ENCODE peak calls at places on chromosome 5, in four cellular contexts. V is nephron progenitor cell, U is cardiac fibroblast, F is choroid plexus epithelial cell. R is an unnamed sample.
A peak's percentile ranks its signal among the peaks of the same experiment; 100 is the strongest.

GRCh38 chr5:37146896-37147295 is 102.3 kb downstream of the CPLANE1 start:
- DNase-seq in U (no peak), V (no peak), F (no peak), R (no peak)

GRCh38 chr5:1315709-1316587 is 21.1 kb upstream of the TERT start:
- DNase-seq in V (peak; percentile 5), U (peak; percentile 7), F (peak; percentile 30), R (no peak)

GRCh38 chr5:125679522-125679921 is 743.7 kb upstream of the GRAMD2B start:
- DNase-seq in V (no peak), U (no peak), F (no peak), R (no peak)

GRCh38 chr5:160333726-160334125 is 21.4 kb upstream of the CCNJL start:
- DNase-seq in V (no peak), U (peak; percentile 21), F (peak; percentile 81), R (no peak)

GRCh38 chr5:6398570-6399230 is 20.4 kb upstream of the MED10 start:
- DNase-seq in F (no peak), U (no peak), V (no peak), R (peak; percentile 57)

GRCh38 chr5:65086234-65086886 is 317.6 kb downstream of the CWC27 start:
- DNase-seq in F (no peak), V (peak; percentile 9), U (no peak), R (no peak)

GRCh38 chr5:169979871-169980270 is 424 bp downstream of the INSYN2B start:
- DNase-seq in V (no peak), U (peak; percentile 33), F (peak; percentile 35), R (no peak)

GRCh38 chr5:180704362-180704761 is 35.5 kb downstream of the OR2Y1 start:
- DNase-seq in V (no peak), F (peak; percentile 32), U (no peak), R (no peak)

GRCh38 chr5:180153991-180154390 is 55.0 kb downstream of the RASGEF1C start:
- DNase-seq in F (no peak), U (no peak), V (no peak), R (peak; percentile 16)

GRCh38 chr5:180101451-180102105 is 30.0 kb upstream of the RNF130 start:
- DNase-seq in V (no peak), F (no peak), U (no peak), R (no peak)

GRCh38 chr5:21680196-21680595 is 1172.9 kb downstream of the CDH12 start:
- DNase-seq in F (peak; percentile 83), V (no peak), U (peak; percentile 65), R (no peak)

GRCh38 chr5:119031047-119031886 is 39.6 kb upstream of the DMXL1 start:
- DNase-seq in V (no peak), U (no peak), F (no peak), R (no peak)

GRCh38 chr5:59617186-59617771 is 276.2 kb downstream of the PDE4D start:
- DNase-seq in F (no peak), V (no peak), U (no peak), R (no peak)

GRCh38 chr5:78705826-78706225 is 57.3 kb upstream of the LHFPL2 start:
- DNase-seq in V (no peak), F (no peak), U (no peak), R (no peak)

GRCh38 chr5:657570-657969 is 35.6 kb downstream of the TPPP start:
- DNase-seq in F (peak; percentile 97), U (peak; percentile 63), V (no peak), R (no peak)

GRCh38 chr5:137201876-137202275 is 297.2 kb downstream of the SPOCK1 start:
- DNase-seq in F (peak; percentile 33), U (peak; percentile 88), V (no peak), R (peak; percentile 71)

GRCh38 chr5:580436-580835 is 31.7 kb upstream of the CEP72 start:
- DNase-seq in U (no peak), F (no peak), V (no peak), R (no peak)

GRCh38 chr5:65742565-65743231 is 20.7 kb downstream of the NLN start:
- DNase-seq in U (peak; percentile 83), V (no peak), F (peak; percentile 85), R (no peak)

GRCh38 chr5:33788922-33789321 is 102.9 kb downstream of the ADAMTS12 start:
- DNase-seq in F (peak; percentile 97), V (no peak), U (peak; percentile 80), R (no peak)

GRCh38 chr5:126544087-126544740 is 50.8 kb downstream of the ALDH7A1 start:
- DNase-seq in U (peak; percentile 57), V (peak; percentile 19), F (peak; percentile 74), R (no peak)

GRCh38 chr5:149172261-149172660 is 31.0 kb downstream of the ABLIM3 start:
- DNase-seq in U (peak; percentile 43), F (peak; percentile 79), V (no peak), R (no peak)

GRCh38 chr5:10635257-10635860 is 71.5 kb downstream of the ANKRD33B start:
- DNase-seq in F (peak; percentile 40), U (no peak), V (no peak), R (no peak)

GRCh38 chr5:78972654-78973428 is 12.3 kb downstream of the ARSB start:
- DNase-seq in U (peak; percentile 84), V (no peak), F (peak; percentile 63), R (no peak)

GRCh38 chr5:123155511-123155923 is 66.5 kb downstream of the PRDM6 start:
- DNase-seq in V (no peak), U (no peak), F (no peak), R (no peak)

GRCh38 chr5:95417971-95418370 is 26.8 kb downstream of the FAM81B start:
- DNase-seq in F (peak; percentile 6), U (no peak), V (no peak), R (no peak)

GRCh38 chr5:88203977-88204735 is 64.5 kb downstream of the TMEM161B start:
- DNase-seq in V (no peak), U (no peak), F (peak; percentile 14), R (no peak)

GRCh38 chr5:82265052-82265451 is 13.1 kb downstream of the RPS23 start:
- DNase-seq in V (no peak), F (no peak), U (peak; percentile 62), R (no peak)

GRCh38 chr5:149853701-149854100 is 90.9 kb downstream of the PDE6A start:
- DNase-seq in F (no peak), U (no peak), V (no peak), R (no peak)

GRCh38 chr5:136137497-136138220 is 5.0 kb downstream of the SMAD5 start:
- DNase-seq in V (no peak), F (no peak), U (no peak), R (no peak)

GRCh38 chr5:176501333-176501732 is 35.9 kb downstream of the RNF44 start:
- DNase-seq in V (no peak), U (peak; percentile 65), F (peak; percentile 88), R (no peak)

GRCh38 chr5:59222687-59223511 is 640.0 kb downstream of the RAB3C start:
- DNase-seq in F (peak; percentile 39), U (no peak), V (no peak), R (no peak)

GRCh38 chr5:107486489-107486888 is 184.2 kb downstream of the EFNA5 start:
- DNase-seq in F (peak; percentile 78), U (peak; percentile 40), V (no peak), R (no peak)

GRCh38 chr5:37249820-37250175 is 622 bp upstream of the CPLANE1 start:
- DNase-seq in U (no peak), F (no peak), V (no peak), R (no peak)

GRCh38 chr5:57037355-57037754 is 85.4 kb upstream of the MIER3 start:
- DNase-seq in U (no peak), V (no peak), F (peak; percentile 4), R (no peak)

GRCh38 chr5:4442221-4442620 is 697.9 kb upstream of the ADAMTS16 start:
- DNase-seq in F (no peak), V (no peak), U (no peak), R (no peak)

GRCh38 chr5:127926974-127927373 is 156.6 kb upstream of the SLC12A2 start:
- DNase-seq in U (no peak), F (no peak), V (no peak), R (no peak)

GRCh38 chr5:127923804-127924570 is 159.6 kb upstream of the SLC12A2 start:
- DNase-seq in F (no peak), U (no peak), V (no peak), R (no peak)

GRCh38 chr5:127925916-127926315 is 157.7 kb upstream of the SLC12A2 start:
- DNase-seq in V (no peak), U (no peak), F (peak; percentile 25), R (no peak)

GRCh38 chr5:127922603-127923002 is 161.0 kb upstream of the SLC12A2 start:
- DNase-seq in U (no peak), F (no peak), V (no peak), R (no peak)

DNA sequence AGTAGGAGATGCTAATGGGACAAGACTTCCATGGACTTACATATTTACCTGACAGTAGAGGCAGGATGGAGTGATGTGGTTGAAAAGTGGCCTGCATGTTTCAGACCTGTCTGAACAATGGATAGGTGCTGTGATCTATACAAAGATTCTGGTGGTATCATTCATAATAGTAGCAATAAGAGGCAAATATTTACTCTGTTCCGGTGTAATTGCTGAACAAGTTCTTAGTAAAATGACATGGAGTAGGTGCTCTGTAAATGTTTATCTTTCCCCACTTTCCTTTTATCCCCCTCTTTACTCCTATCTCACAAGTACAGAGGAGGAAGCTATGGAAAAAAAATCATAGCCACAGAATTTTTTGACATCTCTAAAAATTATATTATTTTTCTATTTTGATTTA is 159.0 kb upstream of the SLC12A2 start:
- DNase-seq in V (no peak), F (no peak), U (no peak), R (no peak)
- TF ChIP-seq CTCF in V (no peak), F (no peak), U (no peak), R (no peak)

DNA sequence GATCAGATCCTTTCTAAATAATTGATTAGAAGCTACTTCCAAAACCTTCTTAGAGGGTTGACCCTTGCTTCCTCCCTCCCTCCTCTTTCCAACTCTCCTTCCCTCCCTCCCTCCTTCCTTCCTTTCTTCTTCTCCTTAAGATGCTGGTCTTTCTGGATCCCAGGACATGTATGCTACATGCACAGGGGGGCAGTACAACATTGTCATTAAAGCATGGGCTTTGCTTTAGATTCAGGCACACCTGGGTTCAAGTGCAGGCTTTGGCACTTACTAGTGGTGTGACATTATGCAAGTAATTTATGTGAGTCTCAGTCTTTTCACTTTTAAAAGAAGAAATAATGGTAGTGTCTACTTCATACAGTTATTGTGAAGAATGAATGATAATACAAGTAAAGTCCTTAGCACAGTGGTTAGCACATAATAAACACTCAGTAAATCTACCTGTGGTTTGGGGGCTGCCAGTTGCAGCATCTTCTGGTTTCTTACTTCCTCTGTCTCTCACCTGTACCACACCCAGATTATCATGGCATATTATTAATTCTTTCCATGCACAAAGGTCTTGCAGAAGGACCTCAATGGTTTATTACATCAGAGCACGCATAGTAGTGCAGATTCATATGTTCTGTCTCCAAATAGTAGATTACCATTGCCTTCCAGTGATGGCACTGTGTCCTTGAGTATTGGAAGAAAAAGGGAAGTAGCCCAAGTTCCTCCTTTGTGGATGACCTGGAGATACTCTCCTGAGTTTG is 154.1 kb downstream of the ARHGAP26 start:
- DNase-seq in F (peak; percentile 60), V (no peak), U (peak; percentile 41), R (no peak)
- TF ChIP-seq CTCF in F (peak; percentile 56), V (no peak), U (peak; percentile 25), R (no peak)

DNA sequence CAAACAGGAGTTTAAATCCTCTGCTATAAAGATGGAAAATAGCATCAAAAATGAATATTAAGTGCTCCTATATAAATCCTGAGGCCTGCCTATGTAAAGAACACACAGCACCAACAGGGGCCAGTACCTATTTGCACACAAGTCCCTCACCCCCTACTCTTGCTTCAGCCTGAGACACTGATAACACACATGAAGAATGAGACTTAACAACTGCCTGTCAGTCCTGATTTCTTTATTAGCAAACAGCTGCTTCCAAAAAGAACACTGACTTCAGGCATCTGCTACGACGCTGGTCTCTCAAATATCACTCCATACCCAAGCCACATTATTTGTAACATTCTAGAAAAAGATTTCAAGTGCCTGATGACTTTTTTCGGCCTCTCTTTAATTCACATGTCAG is 55.5 kb downstream of the MYO10 start:
- DNase-seq in V (no peak), U (no peak), F (no peak), R (no peak)
- TF ChIP-seq CTCF in V (no peak), U (no peak), F (no peak), R (no peak)

GRCh38 chr5:141940695-141941271 is 17.1 kb downstream of the DELE1 start:
- DNase-seq in F (peak; percentile 66), V (no peak), U (peak; percentile 24), R (no peak)
- TF ChIP-seq CTCF in F (peak; percentile 31), V (no peak), U (no peak), R (peak; percentile 14)

R was measured in right atrium auricular region.